ENCODE peak calls at places on chromosomes 16 and 17, in seven cellular contexts. One of them, this sample, is unnamed.

GRCh38 chr16:88634141-88634993 is 4.0 kb upstream of the IL17C start:
- DNase-seq in T-helper 1 cell: no peak
- DNase-seq in WTC11: peak; percentile 87
- DNase-seq in NCI-H1092: no peak
- DNase-seq in left ventricle myocardium inferior: peak; percentile 52
- DNase-seq in HuH-7: no peak
- DNase-seq in Kasumi-1: no peak
- DNase-seq in this sample: peak; percentile 92

GRCh38 chr16:19687279-19687678 is 30.7 kb downstream of the KNOP1 start:
- DNase-seq in T-helper 1 cell: no peak
- DNase-seq in WTC11: no peak
- DNase-seq in NCI-H1092: no peak
- DNase-seq in left ventricle myocardium inferior: no peak
- DNase-seq in HuH-7: no peak
- DNase-seq in Kasumi-1: no peak
- DNase-seq in this sample: peak; percentile 85

GRCh38 chr17:80671039-80671822 is 126.6 kb downstream of the RPTOR start:
- DNase-seq in T-helper 1 cell: no peak
- DNase-seq in WTC11: no peak
- DNase-seq in NCI-H1092: no peak
- DNase-seq in left ventricle myocardium inferior: no peak
- DNase-seq in HuH-7: no peak
- DNase-seq in Kasumi-1: no peak
- DNase-seq in this sample: no peak

GRCh38 chr17:33526753-33527152 is 233.7 kb upstream of the ASIC2 start:
- DNase-seq in T-helper 1 cell: no peak
- DNase-seq in WTC11: no peak
- DNase-seq in NCI-H1092: no peak
- DNase-seq in left ventricle myocardium inferior: no peak
- DNase-seq in HuH-7: no peak
- DNase-seq in Kasumi-1: no peak
- DNase-seq in this sample: no peak

GRCh38 chr17:81537856-81538555 is 9.8 kb downstream of the FSCN2 start:
- DNase-seq in T-helper 1 cell: no peak
- DNase-seq in WTC11: no peak
- DNase-seq in NCI-H1092: peak; percentile 78
- DNase-seq in left ventricle myocardium inferior: no peak
- DNase-seq in HuH-7: no peak
- DNase-seq in Kasumi-1: no peak
- DNase-seq in this sample: no peak

GRCh38 chr16:16186820-16187219 is 36.5 kb downstream of the ABCC6 start:
- DNase-seq in T-helper 1 cell: no peak
- DNase-seq in WTC11: no peak
- DNase-seq in NCI-H1092: no peak
- DNase-seq in left ventricle myocardium inferior: no peak
- DNase-seq in HuH-7: no peak
- DNase-seq in Kasumi-1: no peak
- DNase-seq in this sample: no peak

GRCh38 chr16:87569601-87570559 is 32.4 kb upstream of the JPH3 start:
- DNase-seq in T-helper 1 cell: no peak
- DNase-seq in WTC11: no peak
- DNase-seq in NCI-H1092: no peak
- DNase-seq in left ventricle myocardium inferior: no peak
- DNase-seq in HuH-7: no peak
- DNase-seq in Kasumi-1: no peak
- DNase-seq in this sample: no peak

GRCh38 chr16:66107661-66108060 is 258.8 kb upstream of the CDH5 start:
- DNase-seq in T-helper 1 cell: no peak
- DNase-seq in WTC11: no peak
- DNase-seq in NCI-H1092: no peak
- DNase-seq in left ventricle myocardium inferior: no peak
- DNase-seq in HuH-7: no peak
- DNase-seq in Kasumi-1: no peak
- DNase-seq in this sample: no peak

GRCh38 chr16:46573008-46573833 is 48.0 kb downstream of the SHCBP1 start:
- DNase-seq in T-helper 1 cell: no peak
- DNase-seq in WTC11: no peak
- DNase-seq in NCI-H1092: no peak
- DNase-seq in left ventricle myocardium inferior: no peak
- DNase-seq in HuH-7: no peak
- DNase-seq in Kasumi-1: peak; percentile 23
- DNase-seq in this sample: peak; percentile 72

GRCh38 chr17:32826076-32826475 is 50.8 kb downstream of the MYO1D start:
- DNase-seq in T-helper 1 cell: no peak
- DNase-seq in WTC11: no peak
- DNase-seq in NCI-H1092: no peak
- DNase-seq in left ventricle myocardium inferior: no peak
- DNase-seq in HuH-7: no peak
- DNase-seq in Kasumi-1: no peak
- DNase-seq in this sample: no peak

GRCh38 chr17:80133626-80133970 is 13.3 kb downstream of the EIF4A3 start:
- DNase-seq in T-helper 1 cell: no peak
- DNase-seq in WTC11: no peak
- DNase-seq in NCI-H1092: no peak
- DNase-seq in left ventricle myocardium inferior: no peak
- DNase-seq in HuH-7: no peak
- DNase-seq in Kasumi-1: no peak
- DNase-seq in this sample: peak; percentile 50

GRCh38 chr17:7587420-7587786 is 2.5 kb downstream of the SOX15 start:
- DNase-seq in T-helper 1 cell: no peak
- DNase-seq in WTC11: no peak
- DNase-seq in NCI-H1092: no peak
- DNase-seq in left ventricle myocardium inferior: no peak
- DNase-seq in HuH-7: no peak
- DNase-seq in Kasumi-1: peak; percentile 49
- DNase-seq in this sample: no peak

GRCh38 chr16:23131841-23132576 is 17.2 kb downstream of the USP31 start:
- DNase-seq in T-helper 1 cell: no peak
- DNase-seq in WTC11: no peak
- DNase-seq in NCI-H1092: no peak
- DNase-seq in left ventricle myocardium inferior: no peak
- DNase-seq in HuH-7: no peak
- DNase-seq in Kasumi-1: no peak
- DNase-seq in this sample: no peak

GRCh38 chr17:75888484-75888883 is 8.3 kb downstream of the TRIM65 start:
- DNase-seq in T-helper 1 cell: no peak
- DNase-seq in WTC11: no peak
- DNase-seq in NCI-H1092: no peak
- DNase-seq in left ventricle myocardium inferior: no peak
- DNase-seq in HuH-7: no peak
- DNase-seq in Kasumi-1: no peak
- DNase-seq in this sample: peak; percentile 71

GRCh38 chr17:7483238-7484066 is 714 bp upstream of the POLR2A start:
- DNase-seq in T-helper 1 cell: peak; percentile 90
- DNase-seq in WTC11: peak; percentile 95
- DNase-seq in NCI-H1092: peak; percentile 82
- DNase-seq in left ventricle myocardium inferior: peak; percentile 93
- DNase-seq in HuH-7: peak; percentile 70
- DNase-seq in Kasumi-1: peak; percentile 75
- DNase-seq in this sample: peak; percentile 99

GRCh38 chr17:50149425-50150353 is 788 bp downstream of the PPP1R9B start:
- DNase-seq in T-helper 1 cell: peak; percentile 40
- DNase-seq in WTC11: no peak
- DNase-seq in NCI-H1092: no peak
- DNase-seq in left ventricle myocardium inferior: peak; percentile 66
- DNase-seq in HuH-7: peak; percentile 58
- DNase-seq in Kasumi-1: peak; percentile 33
- DNase-seq in this sample: peak; percentile 89

GRCh38 chr17:81385320-81386111 is 9.7 kb upstream of the BAHCC1 start:
- DNase-seq in T-helper 1 cell: no peak
- DNase-seq in WTC11: no peak
- DNase-seq in NCI-H1092: no peak
- DNase-seq in left ventricle myocardium inferior: no peak
- DNase-seq in HuH-7: no peak
- DNase-seq in Kasumi-1: no peak
- DNase-seq in this sample: no peak

GRCh38 chr17:50304781-50305404 is 30.6 kb downstream of the TMEM92 start:
- DNase-seq in T-helper 1 cell: no peak
- DNase-seq in WTC11: no peak
- DNase-seq in NCI-H1092: no peak
- DNase-seq in left ventricle myocardium inferior: no peak
- DNase-seq in HuH-7: no peak
- DNase-seq in Kasumi-1: no peak
- DNase-seq in this sample: no peak

GRCh38 chr16:79613009-79613408 is 12.5 kb upstream of the MAF start:
- DNase-seq in T-helper 1 cell: no peak
- DNase-seq in WTC11: no peak
- DNase-seq in NCI-H1092: no peak
- DNase-seq in left ventricle myocardium inferior: no peak
- DNase-seq in HuH-7: no peak
- DNase-seq in Kasumi-1: no peak
- DNase-seq in this sample: no peak

GRCh38 chr17:78965369-78965982 is 14.2 kb downstream of the LGALS3BP start:
- DNase-seq in T-helper 1 cell: no peak
- DNase-seq in WTC11: no peak
- DNase-seq in NCI-H1092: no peak
- DNase-seq in left ventricle myocardium inferior: no peak
- DNase-seq in HuH-7: no peak
- DNase-seq in Kasumi-1: no peak
- DNase-seq in this sample: no peak

GRCh38 chr17:46003907-46004748 is 5.1 kb downstream of the STH start:
- DNase-seq in T-helper 1 cell: no peak
- DNase-seq in WTC11: no peak
- DNase-seq in NCI-H1092: peak; percentile 78
- DNase-seq in left ventricle myocardium inferior: peak; percentile 50
- DNase-seq in HuH-7: no peak
- DNase-seq in Kasumi-1: no peak
- DNase-seq in this sample: no peak

GRCh38 chr16:11390573-11391495 is 45.6 kb downstream of the RMI2 start:
- DNase-seq in T-helper 1 cell: no peak
- DNase-seq in WTC11: no peak
- DNase-seq in NCI-H1092: peak; percentile 62
- DNase-seq in left ventricle myocardium inferior: no peak
- DNase-seq in HuH-7: no peak
- DNase-seq in Kasumi-1: no peak
- DNase-seq in this sample: peak; percentile 72

GRCh38 chr17:46822388-46822921 is 4.0 kb upstream of the WNT3 start:
- DNase-seq in T-helper 1 cell: no peak
- DNase-seq in WTC11: peak; percentile 88
- DNase-seq in NCI-H1092: no peak
- DNase-seq in left ventricle myocardium inferior: no peak
- DNase-seq in HuH-7: no peak
- DNase-seq in Kasumi-1: peak; percentile 31
- DNase-seq in this sample: peak; percentile 91

GRCh38 chr16:50096791-50097190 is 31.0 kb downstream of the HEATR3 start:
- DNase-seq in T-helper 1 cell: no peak
- DNase-seq in WTC11: no peak
- DNase-seq in NCI-H1092: no peak
- DNase-seq in left ventricle myocardium inferior: no peak
- DNase-seq in HuH-7: no peak
- DNase-seq in Kasumi-1: no peak
- DNase-seq in this sample: no peak

GRCh38 chr17:78645421-78646295 is 68.5 kb upstream of the DNAH17 start:
- DNase-seq in T-helper 1 cell: no peak
- DNase-seq in WTC11: no peak
- DNase-seq in NCI-H1092: no peak
- DNase-seq in left ventricle myocardium inferior: peak; percentile 81
- DNase-seq in HuH-7: no peak
- DNase-seq in Kasumi-1: no peak
- DNase-seq in this sample: no peak

GRCh38 chr16:30005341-30006094 is 5.3 kb downstream of the DOC2A start:
- DNase-seq in T-helper 1 cell: no peak
- DNase-seq in WTC11: no peak
- DNase-seq in NCI-H1092: no peak
- DNase-seq in left ventricle myocardium inferior: no peak
- DNase-seq in HuH-7: peak; percentile 96
- DNase-seq in Kasumi-1: no peak
- DNase-seq in this sample: peak; percentile 75